ENCODE peak calls at places on chromosomes 12 and 14, in six cellular contexts. Y is neuronal stem cell, D is H9, U is IMR-90, N is mesenchymal stem cell, H is H1. M is an unnamed sample.

GRCh38 chr14:72700338-72701231 is 193.3 kb downstream of the DPF3 start:
- DNase-seq in Y (no peak), D (no peak), H (no peak), U (peak), N (no peak), M (no peak)

GRCh38 chr14:46580941-46581671 is 70.5 kb downstream of the RPL10L start:
- DNase-seq in D (peak), N (peak), H (peak), Y (peak), U (no peak), M (no peak)

GRCh38 chr12:119829439-119829838 is 47.7 kb downstream of the CIT start:
- DNase-seq in H (no peak), Y (no peak), N (no peak), U (no peak), D (no peak), M (no peak)

GRCh38 chr14:89225607-89226006 is 191.4 kb downstream of the FOXN3 start:
- DNase-seq in N (no peak), H (no peak), Y (no peak), D (no peak), U (no peak), M (no peak)

GRCh38 chr12:59425798-59426197 is 170.0 kb upstream of the SLC16A7 start:
- DNase-seq in U (no peak), Y (no peak), N (no peak), H (no peak), D (no peak), M (no peak)

GRCh38 chr12:132248439-132249157 is 80.8 kb downstream of the GALNT9 start:
- DNase-seq in H (no peak), U (peak), Y (no peak), N (no peak), D (no peak), M (no peak)

GRCh38 chr12:50992814-50993213 is 33.4 kb downstream of the SLC11A2 start:
- DNase-seq in D (no peak), N (no peak), Y (no peak), H (no peak), U (peak), M (no peak)

GRCh38 chr12:124608451-124608870 is 41.0 kb upstream of the NCOR2 start:
- DNase-seq in D (no peak), H (no peak), Y (no peak), U (no peak), N (no peak), M (peak)

GRCh38 chr14:78297843-78298242 is 127.7 kb downstream of the NRXN3 start:
- DNase-seq in N (no peak), D (no peak), H (no peak), U (no peak), Y (no peak), M (no peak)

GRCh38 chr12:96219700-96220206 is 25.6 kb downstream of the ELK3 start:
- DNase-seq in U (peak), Y (no peak), N (peak), D (peak), H (no peak), M (peak)

GRCh38 chr14:61766136-61766535 is 3.9 kb downstream of the SNAPC1 start:
- DNase-seq in N (no peak), Y (no peak), U (no peak), H (no peak), D (no peak), M (no peak)

GRCh38 chr12:38392584-38393144 is 76.1 kb downstream of the ALG10B start:
- DNase-seq in N (no peak), U (no peak), Y (no peak), D (no peak), H (no peak), M (peak)

GRCh38 chr12:65200007-65200665 is 30.8 kb downstream of the LEMD3 start:
- DNase-seq in N (no peak), D (no peak), H (no peak), Y (no peak), U (peak), M (no peak)

GRCh38 chr12:108309674-108310312 is 29.3 kb downstream of the CMKLR1 start:
- DNase-seq in D (no peak), Y (no peak), U (no peak), N (no peak), H (no peak), M (no peak)

GRCh38 chr14:61025239-61026223 is 44.5 kb downstream of the SLC38A6 start:
- DNase-seq in U (peak), Y (peak), H (no peak), D (peak), N (peak), M (peak)

GRCh38 chr12:19688489-19688888 is 249.2 kb downstream of the AEBP2 start:
- DNase-seq in D (no peak), Y (no peak), H (no peak), U (peak), N (no peak), M (no peak)

GRCh38 chr14:32457213-32457920 is 128.3 kb downstream of the AKAP6 start:
- DNase-seq in H (no peak), Y (no peak), N (peak), U (peak), D (no peak), M (peak)

GRCh38 chr14:52660325-52660724 is 35.0 kb downstream of the ERO1A start:
- DNase-seq in U (no peak), D (no peak), Y (no peak), N (no peak), H (no peak), M (no peak)

GRCh38 chr14:52043690-52044089 is 25.2 kb downstream of the NID2 start:
- DNase-seq in N (peak), D (peak), U (peak), H (peak), Y (no peak), M (peak)

GRCh38 chr12:96687719-96688118 is 198.3 kb downstream of the CFAP54 start:
- DNase-seq in H (no peak), D (no peak), Y (no peak), U (no peak), N (no peak), M (no peak)

GRCh38 chr12:113208041-113208934 is 13.0 kb upstream of the TPCN1 start:
- DNase-seq in N (peak), D (no peak), U (peak), Y (no peak), H (no peak), M (no peak)

GRCh38 chr12:116233669-116234068 is 43.8 kb downstream of the MED13L start:
- DNase-seq in N (peak), U (peak), D (no peak), Y (no peak), H (no peak), M (no peak)

GRCh38 chr14:80628547-80628946 is 313.0 kb downstream of the CEP128 start:
- DNase-seq in D (no peak), Y (no peak), U (no peak), N (no peak), H (no peak), M (no peak)

GRCh38 chr12:76611533-76611932 is 52.0 kb upstream of the OSBPL8 start:
- DNase-seq in U (peak), Y (no peak), N (peak), D (no peak), H (no peak), M (peak)

GRCh38 chr12:34297790-34298164 is 275.5 kb downstream of the ALG10 start:
- DNase-seq in N (no peak), Y (no peak), D (no peak), H (no peak), U (no peak), M (no peak)

GRCh38 chr14:102539544-102540309 is 30.2 kb upstream of the ANKRD9 start:
- DNase-seq in N (no peak), H (no peak), D (no peak), U (peak), Y (no peak), M (peak)

GRCh38 chr12:54028324-54029201 is at the start of gene HOXC6:
- DNase-seq in U (no peak), H (no peak), Y (no peak), D (no peak), N (peak), M (peak)

GRCh38 chr14:61562321-61563161 is 132.8 kb upstream of the HIF1A start:
- DNase-seq in N (peak), D (no peak), H (no peak), Y (no peak), U (peak), M (peak)

GRCh38 chr12:110244829-110245228 is 36.2 kb upstream of the ATP2A2 start:
- DNase-seq in H (peak), U (no peak), N (no peak), Y (no peak), D (peak), M (no peak)

GRCh38 chr14:94458096-94458495 is 5.5 kb upstream of the SERPINA11 start:
- DNase-seq in U (no peak), H (no peak), D (peak), Y (no peak), N (no peak), M (no peak)

GRCh38 chr12:124347335-124347734 is 52.4 kb downstream of the RFLNA start:
- DNase-seq in N (no peak), H (no peak), D (no peak), Y (no peak), U (no peak), M (no peak)

GRCh38 chr12:107564946-107565345 is 120.7 kb upstream of the PWP1 start:
- DNase-seq in H (no peak), N (no peak), U (peak), D (peak), Y (peak), M (peak)

GRCh38 chr12:43540474-43540873 is 11.5 kb downstream of the ADAMTS20 start:
- DNase-seq in H (no peak), D (no peak), N (no peak), Y (no peak), U (no peak), M (peak)

GRCh38 chr12:26857465-26858176 is 24.6 kb upstream of the ITPR2 start:
- DNase-seq in N (peak), D (no peak), U (no peak), Y (no peak), H (no peak), M (no peak)

GRCh38 chr12:47277972-47278448 is 198.3 kb upstream of the AMIGO2 start:
- DNase-seq in D (no peak), N (peak), H (no peak), Y (no peak), U (peak), M (peak)

GRCh38 chr12:107014050-107014449 is 27.1 kb upstream of the MTERF2 start:
- DNase-seq in N (no peak), D (peak), Y (no peak), H (no peak), U (no peak), M (peak)

DNA sequence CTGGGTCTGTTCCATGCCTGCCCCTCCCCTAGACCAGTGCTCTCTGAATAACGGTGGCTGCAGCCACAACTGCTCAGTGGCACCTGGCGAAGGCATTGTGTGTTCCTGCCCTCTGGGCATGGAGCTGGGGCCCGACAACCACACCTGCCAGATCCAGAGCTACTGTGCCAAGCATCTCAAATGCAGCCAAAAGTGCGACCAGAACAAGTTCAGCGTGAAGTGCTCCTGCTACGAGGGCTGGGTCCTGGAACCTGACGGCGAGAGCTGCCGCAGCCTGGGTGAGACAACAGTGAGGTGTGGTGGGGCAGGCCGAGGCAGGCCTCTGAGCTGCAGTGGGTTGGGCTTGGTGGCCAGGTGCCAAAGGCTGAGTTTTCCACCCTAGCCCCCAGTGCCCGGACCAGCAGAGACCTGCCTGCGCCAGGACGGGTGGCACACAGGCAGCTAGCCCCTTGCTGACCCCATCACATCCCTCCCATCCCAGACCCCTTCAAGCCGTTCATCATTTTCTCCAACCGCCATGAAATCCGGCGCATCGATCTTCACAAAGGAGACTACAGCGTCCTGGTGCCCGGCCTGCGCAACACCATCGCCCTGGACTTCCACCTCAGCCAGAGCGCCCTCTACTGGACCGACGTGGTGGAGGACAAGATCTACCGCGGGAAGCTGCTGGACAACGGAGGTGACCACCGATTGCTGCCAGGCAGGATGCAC is 28.2 kb upstream of the LRP1-AS start:
- DNase-seq in U (peak), N (peak), D (peak), H (peak), Y (peak), M (peak)
- H3K14ac ChIP-seq in U (no peak), N (no peak), D (no peak), H (no peak), Y (no peak), M (no peak)

DNA sequence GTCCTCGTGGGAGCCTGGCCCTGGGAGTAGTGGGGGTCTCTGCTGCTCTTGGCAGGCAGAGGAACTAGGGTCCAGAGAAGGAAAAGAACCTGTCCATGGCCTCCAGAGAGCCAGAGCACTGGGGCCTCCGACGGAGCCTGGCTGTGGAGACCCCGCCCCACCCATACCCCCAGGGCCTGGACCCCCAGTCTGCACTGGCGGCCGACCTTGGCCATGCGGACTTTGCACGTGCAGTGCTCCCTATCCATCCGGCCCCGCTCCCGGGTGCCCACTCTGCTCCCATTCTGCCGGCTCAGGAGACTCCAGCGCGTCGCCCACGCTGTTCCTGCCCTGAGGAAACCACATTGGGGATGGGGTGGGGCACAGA is 1.1 kb downstream of the BEGAIN start:
- DNase-seq in N (no peak), D (no peak), H (no peak), U (no peak), Y (no peak), M (no peak)
- H3K9ac ChIP-seq in N (peak), D (no peak), H (no peak), U (no peak), Y (peak), M (no peak)

DNA sequence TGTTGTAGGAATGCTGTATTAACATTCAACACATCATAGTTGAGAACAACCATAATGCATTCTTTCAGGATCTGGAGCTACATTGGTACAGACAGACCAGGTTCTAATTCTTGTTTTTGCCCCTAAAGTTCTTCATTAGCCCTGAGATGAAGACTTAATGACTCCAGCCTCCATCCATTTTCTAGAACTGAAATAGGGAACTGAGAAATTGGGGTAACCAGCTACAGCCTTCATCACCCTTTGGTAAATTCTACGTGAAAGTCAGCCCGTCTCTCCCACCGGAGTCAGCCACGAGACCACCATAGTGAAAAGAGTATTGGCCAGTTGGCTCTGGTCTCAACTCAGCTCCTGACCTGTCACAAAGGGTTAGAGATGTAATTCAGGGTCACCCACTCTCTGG is 164.0 kb downstream of the NUAK1 start:
- DNase-seq in D (no peak), H (no peak), U (no peak), N (no peak), Y (no peak), M (no peak)
- H3K14ac ChIP-seq in D (no peak), H (no peak), U (no peak), N (no peak), Y (no peak), M (no peak)

DNA sequence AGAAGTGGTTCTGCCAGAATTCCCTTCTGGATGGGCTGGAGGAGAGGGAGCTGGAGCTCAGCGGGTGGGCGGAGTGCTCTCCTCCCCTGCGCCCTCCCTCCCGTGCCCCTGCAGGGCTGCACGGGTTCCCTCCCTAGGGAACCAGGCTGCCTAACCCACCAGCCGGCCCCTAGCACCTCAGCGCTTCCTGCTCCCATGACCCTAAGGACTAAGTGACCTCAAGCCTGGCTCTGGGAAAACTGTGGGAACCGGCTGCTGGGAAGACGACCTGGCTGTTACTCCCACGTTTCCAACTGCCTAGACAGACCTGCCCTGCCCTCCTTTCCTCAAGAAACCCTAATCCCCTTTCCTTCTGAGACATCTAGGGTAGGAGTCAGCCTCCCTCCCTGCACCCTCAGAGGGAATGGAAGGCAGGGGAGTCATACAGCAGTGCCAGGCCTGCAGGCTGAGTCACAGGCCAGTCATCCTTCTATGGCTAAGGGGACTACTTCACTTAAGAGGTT is 31.5 kb downstream of the SLC6A12 start:
- DNase-seq in D (no peak), U (peak), Y (no peak), N (peak), H (no peak), M (no peak)
- H3K9ac ChIP-seq in D (no peak), U (peak), Y (no peak), N (peak), H (no peak), M (no peak)

GRCh38 chr12:30816742-30817465 is 62.2 kb upstream of the CAPRIN2 start:
- DNase-seq in H (no peak), D (peak), N (no peak), Y (no peak), U (no peak), M (no peak)
- H3K14ac ChIP-seq in H (no peak), D (no peak), N (no peak), Y (no peak), U (no peak), M (no peak)

GRCh38 chr14:68680541-68681051 is 112.3 kb downstream of the ZFP36L1 start:
- DNase-seq in H (no peak), N (peak), U (peak), D (no peak), Y (no peak), M (peak)
- H3K9ac ChIP-seq in H (no peak), N (peak), U (no peak), D (no peak), Y (no peak), M (no peak)

GRCh38 chr12:6582196-6582595 is 14.1 kb upstream of the NOP2 start:
- DNase-seq in Y (no peak), D (no peak), U (no peak), N (no peak), H (no peak), M (no peak)

GRCh38 chr12:6582959-6583358 is 14.9 kb upstream of the NOP2 start:
- DNase-seq in U (no peak), Y (no peak), H (no peak), N (no peak), D (no peak), M (no peak)

GRCh38 chr12:6584293-6584692 is 16.2 kb upstream of the NOP2 start:
- DNase-seq in N (no peak), U (no peak), H (no peak), Y (no peak), D (no peak), M (no peak)
- H3K14ac ChIP-seq in N (no peak), U (no peak), H (no peak), Y (no peak), D (no peak), M (no peak)

M was measured in trophoblast cell.